ENCODE peak calls at places on chromosomes 12 and 14, in six cellular contexts. C is A549, M is GM23338, N is SK-N-SH, U is mesendoderm, Q is hepatocyte. K is an unnamed sample.

GRCh38 chr12:3751151-3752095 is 1.5 kb downstream of the CRACR2A start:
- DNase-seq in N (no peak), Q (no peak), M (no peak), C (no peak), U (no peak), K (no peak)

GRCh38 chr12:65853489-65854157 is 29.3 kb downstream of the HMGA2 start:
- DNase-seq in U (no peak), M (no peak), Q (peak), N (no peak), C (no peak), K (peak)

GRCh38 chr12:26276709-26277108 is 81.3 kb downstream of the SSPN start:
- DNase-seq in N (no peak), Q (no peak), M (no peak), U (no peak), C (no peak), K (no peak)

GRCh38 chr12:50799908-50800307 is 36.0 kb downstream of the ATF1 start:
- DNase-seq in M (no peak), N (peak), U (peak), Q (no peak), C (peak), K (no peak)

GRCh38 chr12:101946233-101946611 is 68.8 kb downstream of the DRAM1 start:
- DNase-seq in U (no peak), Q (no peak), N (no peak), M (no peak), C (no peak), K (no peak)

GRCh38 chr14:94451091-94451751 is 1.4 kb downstream of the SERPINA11 start:
- DNase-seq in C (no peak), U (no peak), N (no peak), M (peak), Q (peak), K (no peak)

GRCh38 chr14:106308839-106309389 is 782.5 kb downstream of the TMEM121 start:
- DNase-seq in N (peak), U (peak), C (no peak), Q (no peak), M (peak), K (no peak)

GRCh38 chr12:22518067-22518719 is 26.1 kb downstream of the C2CD5 start:
- DNase-seq in M (no peak), C (no peak), U (no peak), N (no peak), Q (no peak), K (peak)

GRCh38 chr14:94586635-94587034 is 5.4 kb downstream of the SERPINA5 start:
- DNase-seq in Q (no peak), N (no peak), U (no peak), C (no peak), M (no peak), K (no peak)

GRCh38 chr12:49580572-49581535 is 12.9 kb upstream of the MCRS1 start:
- DNase-seq in C (peak), Q (peak), U (peak), M (peak), N (peak), K (peak)

GRCh38 chr14:101600891-101601602 is 39.8 kb downstream of the DIO3 start:
- DNase-seq in U (no peak), Q (no peak), C (no peak), N (no peak), M (no peak), K (no peak)

GRCh38 chr14:41925409-41925808 is 318.7 kb downstream of the LRFN5 start:
- DNase-seq in C (no peak), Q (peak), N (no peak), U (peak), M (peak), K (no peak)

GRCh38 chr12:122087431-122088180 is 9.1 kb downstream of the MLXIP start:
- DNase-seq in U (no peak), C (no peak), N (no peak), M (no peak), Q (no peak), K (no peak)

GRCh38 chr12:30989754-30990153 is 63.2 kb downstream of the TSPAN11 start:
- DNase-seq in M (peak), N (peak), Q (peak), U (peak), C (peak), K (peak)

GRCh38 chr12:125999643-126000042 is 934.4 kb downstream of the AACS start:
- DNase-seq in M (no peak), Q (no peak), N (no peak), U (no peak), C (no peak), K (no peak)

GRCh38 chr14:32679927-32680612 is 258.6 kb upstream of the NPAS3 start:
- DNase-seq in N (no peak), M (no peak), Q (no peak), U (no peak), C (no peak), K (no peak)

GRCh38 chr14:56172571-56172971 is 54.4 kb downstream of the PELI2 start:
- DNase-seq in M (no peak), U (peak), Q (no peak), C (no peak), N (no peak), K (peak)

GRCh38 chr12:103441437-103442186 is 54.2 kb downstream of the C12orf42 start:
- DNase-seq in U (no peak), C (no peak), Q (no peak), M (no peak), N (no peak), K (no peak)

GRCh38 chr14:89455412-89455811 is 38.4 kb upstream of the FOXN3 start:
- DNase-seq in U (no peak), M (no peak), Q (peak), C (no peak), N (peak), K (no peak)

GRCh38 chr12:103729499-103729898 is 111.5 kb downstream of the NT5DC3 start:
- DNase-seq in C (no peak), N (no peak), U (no peak), M (no peak), Q (no peak), K (no peak)

GRCh38 chr14:26199599-26200370 is 398.0 kb downstream of the NOVA1 start:
- DNase-seq in U (peak), C (no peak), N (no peak), M (no peak), Q (no peak), K (no peak)

GRCh38 chr12:52037248-52037861 is 13.9 kb upstream of the NR4A1 start:
- DNase-seq in U (peak), C (no peak), Q (peak), N (peak), M (peak), K (no peak)

GRCh38 chr12:21818627-21819026 is 44.1 kb upstream of the KCNJ8 start:
- DNase-seq in C (no peak), U (no peak), M (no peak), Q (no peak), N (no peak), K (no peak)

GRCh38 chr12:12282202-12282601 is 15.4 kb upstream of the LRP6 start:
- DNase-seq in Q (no peak), U (no peak), C (no peak), M (no peak), N (no peak), K (no peak)

GRCh38 chr12:111828338-111828979 is 13.6 kb upstream of the MAPKAPK5 start:
- DNase-seq in M (no peak), C (no peak), U (no peak), Q (no peak), N (no peak), K (no peak)

GRCh38 chr12:122403115-122403770 is 19.2 kb downstream of the CLIP1 start:
- DNase-seq in N (no peak), U (no peak), M (no peak), Q (no peak), C (no peak), K (no peak)

GRCh38 chr12:40522837-40523236 is 169.4 kb upstream of the CNTN1 start:
- DNase-seq in M (no peak), Q (no peak), U (no peak), N (no peak), C (no peak), K (no peak)

GRCh38 chr14:36700656-36701055 is 39.0 kb downstream of the PAX9 start:
- DNase-seq in Q (no peak), C (no peak), N (no peak), U (no peak), M (no peak), K (no peak)

GRCh38 chr12:68958337-68958736 is 25.4 kb upstream of the CPM start:
- DNase-seq in U (no peak), M (no peak), C (no peak), N (no peak), Q (no peak), K (no peak)

GRCh38 chr14:80634106-80634758 is 307.3 kb downstream of the CEP128 start:
- DNase-seq in M (no peak), N (no peak), U (no peak), Q (no peak), C (no peak), K (peak)

GRCh38 chr12:31224768-31225448 is 101.0 kb downstream of the SINHCAF start:
- DNase-seq in U (peak), N (no peak), M (peak), Q (no peak), C (no peak), K (no peak)

GRCh38 chr12:8823565-8824300 is 1.3 kb downstream of the A2ML1 start:
- DNase-seq in U (peak), M (peak), Q (peak), N (peak), C (no peak), K (peak)

GRCh38 chr12:12302976-12303375 is 36.1 kb upstream of the LRP6 start:
- DNase-seq in N (no peak), U (no peak), M (no peak), C (no peak), Q (no peak), K (no peak)

GRCh38 chr14:89621009-89621421 is 204.0 kb upstream of the FOXN3 start:
- DNase-seq in M (no peak), U (no peak), Q (no peak), N (no peak), C (no peak), K (no peak)

GRCh38 chr14:91482278-91483023 is 27.7 kb downstream of the PPP4R3A start:
- DNase-seq in M (no peak), N (no peak), U (no peak), C (no peak), Q (no peak), K (no peak)

GRCh38 chr12:643478-644292 is 19.6 kb downstream of the NINJ2 start:
- DNase-seq in N (no peak), Q (no peak), U (peak), M (peak), C (no peak), K (peak)

GRCh38 chr12:51890511-51891171 is 2.7 kb downstream of the ANKRD33 start:
- DNase-seq in N (peak), Q (no peak), C (no peak), M (no peak), U (no peak), K (no peak)

GRCh38 chr12:54285150-54286041 is 4.9 kb downstream of the HNRNPA1 start:
- DNase-seq in U (no peak), N (no peak), Q (no peak), C (no peak), M (no peak), K (no peak)

DNA sequence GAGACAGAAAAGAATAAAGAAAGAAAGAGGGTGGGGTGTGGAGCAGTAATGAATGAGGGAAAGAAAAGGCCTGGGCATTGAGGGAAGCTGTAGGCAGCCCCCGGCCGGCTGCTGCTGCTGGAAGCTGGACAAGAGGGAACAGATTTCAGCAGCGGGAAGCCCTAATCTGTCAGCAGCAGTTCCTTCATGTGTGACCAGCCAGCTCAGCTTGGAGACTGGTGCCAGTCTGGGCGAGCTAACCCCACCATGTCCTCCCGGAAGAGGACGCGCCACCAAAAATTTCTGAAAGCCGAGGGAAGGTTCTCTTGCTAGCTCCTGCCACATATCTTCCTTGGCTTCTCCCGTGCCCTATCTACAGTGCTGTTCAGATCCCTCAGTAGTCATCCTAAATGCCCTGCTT is 236.8 kb downstream of the GRIN2B start:
- DNase-seq in N (no peak), M (no peak), C (no peak), Q (no peak), U (no peak), K (no peak)
- H3K4me2 ChIP-seq in N (no peak), M (no peak), C (no peak), Q (no peak), U (no peak), K (no peak)

GRCh38 chr14:96037891-96038557 is 1.1 kb upstream of the C14orf132 start:
- DNase-seq in U (peak), M (peak), N (peak), Q (no peak), C (peak), K (no peak)
- H3K4me2 ChIP-seq in U (no peak), M (peak), N (peak), Q (peak), C (peak), K (no peak)

GRCh38 chr12:107832441-107832840 is 57.9 kb downstream of the ASCL4 start:
- DNase-seq in U (no peak), M (no peak), Q (no peak), N (no peak), C (no peak), K (no peak)
- H3K4me2 ChIP-seq in U (no peak), M (no peak), Q (no peak), N (no peak), C (no peak), K (no peak)

DNA sequence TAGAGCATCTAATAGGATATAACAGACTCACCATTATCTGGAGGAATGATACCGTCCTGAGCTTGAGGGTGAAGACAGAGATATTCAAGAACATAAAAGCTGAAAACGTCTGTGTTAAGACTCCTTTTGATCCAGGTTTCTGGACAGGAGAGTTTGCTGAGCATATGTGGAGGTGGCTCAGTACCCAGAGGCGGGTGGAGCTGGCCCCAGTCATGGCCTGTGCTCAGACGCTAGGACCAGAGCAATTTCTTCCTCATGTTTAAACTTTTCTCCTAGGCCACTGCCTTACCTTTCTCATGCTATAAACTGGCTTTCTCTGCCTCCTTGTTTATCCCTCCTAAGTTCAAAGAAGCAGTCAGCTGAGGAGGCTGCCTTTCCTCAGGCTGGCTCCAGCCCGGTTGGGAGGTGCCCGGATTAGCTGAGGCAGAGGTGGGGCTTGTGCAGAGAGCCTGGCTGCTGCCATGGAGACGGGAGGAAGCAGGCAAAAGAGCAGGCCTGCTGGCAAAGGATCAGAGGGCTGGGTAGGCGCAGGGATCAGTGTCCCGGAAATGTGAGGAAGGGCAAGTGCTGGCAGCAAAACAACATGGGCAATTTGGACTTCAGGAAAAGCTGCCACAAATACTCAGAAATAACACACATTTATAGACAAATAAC is 13.7 kb downstream of the COA8 start:
- DNase-seq in C (peak), M (peak), U (peak), N (peak), Q (peak), K (peak)
- H3K4me2 ChIP-seq in C (peak), M (no peak), U (no peak), N (peak), Q (peak), K (peak)

K was measured in endothelial cell of umbilical vein.